ENCODE peak calls at places on chromosomes 3 and 15, in eight cellular contexts. One of them, this sample, is unnamed.

GRCh38 chr15:97652700-97653167 is 307.8 kb upstream of the ARRDC4 start:
- DNase-seq in uterus: no peak
- DNase-seq in caudate nucleus: no peak
- DNase-seq in brain microvascular endothelial cell: no peak
- DNase-seq in mammary epithelial cell: peak
- DNase-seq in GM12878: no peak
- DNase-seq in suprapubic skin: no peak
- DNase-seq in GM23338: peak
- DNase-seq in this sample: no peak

GRCh38 chr3:111253733-111254132 is 182.1 kb downstream of the NECTIN3 start:
- DNase-seq in suprapubic skin: no peak
- DNase-seq in mammary epithelial cell: no peak
- DNase-seq in GM23338: no peak
- DNase-seq in GM12878: no peak
- DNase-seq in caudate nucleus: no peak
- DNase-seq in brain microvascular endothelial cell: no peak
- DNase-seq in uterus: no peak
- DNase-seq in this sample: no peak

GRCh38 chr15:41483519-41483918 is 10.2 kb upstream of the ITPKA start:
- DNase-seq in suprapubic skin: no peak
- DNase-seq in mammary epithelial cell: no peak
- DNase-seq in GM12878: no peak
- DNase-seq in caudate nucleus: no peak
- DNase-seq in uterus: no peak
- DNase-seq in GM23338: no peak
- DNase-seq in brain microvascular endothelial cell: no peak
- DNase-seq in this sample: no peak

GRCh38 chr3:95341314-95341713 is 1278.5 kb downstream of the NSUN3 start:
- DNase-seq in uterus: no peak
- DNase-seq in mammary epithelial cell: no peak
- DNase-seq in suprapubic skin: no peak
- DNase-seq in GM23338: no peak
- DNase-seq in brain microvascular endothelial cell: no peak
- DNase-seq in caudate nucleus: no peak
- DNase-seq in GM12878: no peak
- DNase-seq in this sample: no peak

GRCh38 chr3:150495563-150496168 is 50.6 kb downstream of the SERP1 start:
- DNase-seq in caudate nucleus: no peak
- DNase-seq in suprapubic skin: no peak
- DNase-seq in GM23338: peak
- DNase-seq in brain microvascular endothelial cell: peak
- DNase-seq in GM12878: no peak
- DNase-seq in mammary epithelial cell: peak
- DNase-seq in uterus: no peak
- DNase-seq in this sample: peak

GRCh38 chr3:156553705-156554356 is 1.1 kb downstream of the SSR3 start:
- DNase-seq in brain microvascular endothelial cell: peak
- DNase-seq in GM23338: peak
- DNase-seq in uterus: no peak
- DNase-seq in mammary epithelial cell: peak
- DNase-seq in GM12878: no peak
- DNase-seq in caudate nucleus: no peak
- DNase-seq in suprapubic skin: no peak
- DNase-seq in this sample: peak

GRCh38 chr15:71443538-71443937 is 328.3 kb downstream of the THSD4 start:
- DNase-seq in brain microvascular endothelial cell: peak
- DNase-seq in suprapubic skin: no peak
- DNase-seq in mammary epithelial cell: no peak
- DNase-seq in GM23338: peak
- DNase-seq in caudate nucleus: no peak
- DNase-seq in uterus: peak
- DNase-seq in GM12878: no peak
- DNase-seq in this sample: peak

GRCh38 chr3:65030847-65031463 is 343.2 kb upstream of the ADAMTS9 start:
- DNase-seq in caudate nucleus: no peak
- DNase-seq in mammary epithelial cell: peak
- DNase-seq in brain microvascular endothelial cell: peak
- DNase-seq in suprapubic skin: no peak
- DNase-seq in GM12878: no peak
- DNase-seq in GM23338: no peak
- DNase-seq in uterus: no peak
- DNase-seq in this sample: no peak

GRCh38 chr3:197590313-197590962 is 34.7 kb upstream of the BDH1 start:
- DNase-seq in caudate nucleus: no peak
- DNase-seq in GM12878: no peak
- DNase-seq in mammary epithelial cell: no peak
- DNase-seq in GM23338: no peak
- DNase-seq in suprapubic skin: no peak
- DNase-seq in uterus: no peak
- DNase-seq in brain microvascular endothelial cell: no peak
- DNase-seq in this sample: no peak

GRCh38 chr15:92803852-92804609 is 96.1 kb upstream of the CHD2 start:
- DNase-seq in mammary epithelial cell: peak
- DNase-seq in GM23338: no peak
- DNase-seq in uterus: peak
- DNase-seq in suprapubic skin: peak
- DNase-seq in GM12878: peak
- DNase-seq in caudate nucleus: no peak
- DNase-seq in brain microvascular endothelial cell: peak
- DNase-seq in this sample: no peak

GRCh38 chr3:195195321-195196209 is 75.4 kb downstream of the XXYLT1 start:
- DNase-seq in caudate nucleus: no peak
- DNase-seq in mammary epithelial cell: no peak
- DNase-seq in GM12878: no peak
- DNase-seq in brain microvascular endothelial cell: no peak
- DNase-seq in suprapubic skin: no peak
- DNase-seq in GM23338: peak
- DNase-seq in uterus: no peak
- DNase-seq in this sample: no peak
- H3K27ac ChIP-seq in caudate nucleus: peak
- H3K27ac ChIP-seq in mammary epithelial cell: no peak
- H3K27ac ChIP-seq in GM12878: no peak
- H3K27ac ChIP-seq in brain microvascular endothelial cell: peak
- H3K27ac ChIP-seq in suprapubic skin: no peak
- H3K27ac ChIP-seq in GM23338: no peak
- H3K27ac ChIP-seq in uterus: peak
- H3K27ac ChIP-seq in this sample: no peak

GRCh38 chr15:89111352-89111751 is 23.1 kb downstream of the ABHD2 start:
- DNase-seq in brain microvascular endothelial cell: no peak
- DNase-seq in caudate nucleus: no peak
- DNase-seq in mammary epithelial cell: no peak
- DNase-seq in GM23338: no peak
- DNase-seq in GM12878: no peak
- DNase-seq in suprapubic skin: no peak
- DNase-seq in uterus: no peak
- DNase-seq in this sample: no peak
- H3K27ac ChIP-seq in brain microvascular endothelial cell: no peak
- H3K27ac ChIP-seq in caudate nucleus: peak
- H3K27ac ChIP-seq in mammary epithelial cell: no peak
- H3K27ac ChIP-seq in GM23338: no peak
- H3K27ac ChIP-seq in GM12878: no peak
- H3K27ac ChIP-seq in suprapubic skin: peak
- H3K27ac ChIP-seq in uterus: no peak
- H3K27ac ChIP-seq in this sample: no peak

GRCh38 chr3:48468329-48468731 is 21.8 kb downstream of the ATRIP start:
- DNase-seq in mammary epithelial cell: no peak
- DNase-seq in brain microvascular endothelial cell: no peak
- DNase-seq in suprapubic skin: no peak
- DNase-seq in caudate nucleus: no peak
- DNase-seq in GM12878: no peak
- DNase-seq in uterus: no peak
- DNase-seq in GM23338: no peak
- DNase-seq in this sample: peak
- H3K27ac ChIP-seq in mammary epithelial cell: no peak
- H3K27ac ChIP-seq in brain microvascular endothelial cell: no peak
- H3K27ac ChIP-seq in suprapubic skin: peak
- H3K27ac ChIP-seq in caudate nucleus: peak
- H3K27ac ChIP-seq in GM12878: peak
- H3K27ac ChIP-seq in uterus: peak
- H3K27ac ChIP-seq in GM23338: peak
- H3K27ac ChIP-seq in this sample: peak

GRCh38 chr3:167095976-167096375 is 284.1 kb downstream of the ZBBX start:
- DNase-seq in mammary epithelial cell: no peak
- DNase-seq in GM23338: no peak
- DNase-seq in GM12878: no peak
- DNase-seq in uterus: no peak
- DNase-seq in suprapubic skin: no peak
- DNase-seq in caudate nucleus: no peak
- DNase-seq in brain microvascular endothelial cell: no peak
- DNase-seq in this sample: no peak

GRCh38 chr3:167094632-167095031 is 285.5 kb downstream of the ZBBX start:
- DNase-seq in brain microvascular endothelial cell: no peak
- DNase-seq in mammary epithelial cell: no peak
- DNase-seq in GM23338: no peak
- DNase-seq in GM12878: no peak
- DNase-seq in suprapubic skin: no peak
- DNase-seq in uterus: no peak
- DNase-seq in caudate nucleus: no peak
- DNase-seq in this sample: no peak

DNA sequence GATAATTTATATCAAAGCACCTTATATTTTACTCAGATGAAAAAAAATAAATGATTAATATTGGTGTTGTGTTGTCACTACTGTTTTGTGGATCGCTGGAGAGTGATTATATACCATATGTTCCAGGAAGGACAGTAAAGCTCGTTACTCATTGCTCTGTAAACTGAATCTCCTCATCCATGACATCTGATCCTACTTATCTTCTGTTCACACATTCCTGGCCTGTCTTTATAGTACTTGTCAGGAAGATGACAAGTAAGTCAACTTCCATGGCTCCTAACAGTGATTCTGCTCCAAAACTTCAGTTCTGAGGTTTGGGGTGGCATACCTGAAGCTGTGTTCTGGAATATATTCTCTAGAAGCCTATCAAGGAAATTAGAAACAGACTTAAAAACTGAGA is 288.9 kb downstream of the ZBBX start:
- DNase-seq in uterus: no peak
- DNase-seq in caudate nucleus: no peak
- DNase-seq in brain microvascular endothelial cell: no peak
- DNase-seq in GM12878: no peak
- DNase-seq in mammary epithelial cell: no peak
- DNase-seq in suprapubic skin: no peak
- DNase-seq in GM23338: no peak
- DNase-seq in this sample: no peak
- H3K27ac ChIP-seq in uterus: no peak
- H3K27ac ChIP-seq in caudate nucleus: no peak
- H3K27ac ChIP-seq in brain microvascular endothelial cell: no peak
- H3K27ac ChIP-seq in GM12878: no peak
- H3K27ac ChIP-seq in mammary epithelial cell: no peak
- H3K27ac ChIP-seq in suprapubic skin: no peak
- H3K27ac ChIP-seq in GM23338: no peak
- H3K27ac ChIP-seq in this sample: no peak

GRCh38 chr15:60392986-60393811 is 4.6 kb downstream of the ANXA2 start:
- DNase-seq in GM23338: no peak
- DNase-seq in uterus: peak
- DNase-seq in brain microvascular endothelial cell: peak
- DNase-seq in mammary epithelial cell: peak
- DNase-seq in GM12878: no peak
- DNase-seq in caudate nucleus: no peak
- DNase-seq in suprapubic skin: peak
- DNase-seq in this sample: no peak

GRCh38 chr15:60390931-60391501 is 6.8 kb downstream of the ANXA2 start:
- DNase-seq in mammary epithelial cell: peak
- DNase-seq in brain microvascular endothelial cell: peak
- DNase-seq in GM23338: peak
- DNase-seq in caudate nucleus: no peak
- DNase-seq in suprapubic skin: peak
- DNase-seq in uterus: no peak
- DNase-seq in GM12878: no peak
- DNase-seq in this sample: no peak

GRCh38 chr15:60390231-60390630 is 7.6 kb downstream of the ANXA2 start:
- DNase-seq in uterus: no peak
- DNase-seq in caudate nucleus: no peak
- DNase-seq in suprapubic skin: no peak
- DNase-seq in brain microvascular endothelial cell: no peak
- DNase-seq in mammary epithelial cell: no peak
- DNase-seq in GM23338: no peak
- DNase-seq in GM12878: no peak
- DNase-seq in this sample: no peak

GRCh38 chr15:60392601-60392985 is 5.2 kb downstream of the ANXA2 start:
- DNase-seq in brain microvascular endothelial cell: peak
- DNase-seq in mammary epithelial cell: peak
- DNase-seq in GM12878: no peak
- DNase-seq in GM23338: peak
- DNase-seq in suprapubic skin: no peak
- DNase-seq in caudate nucleus: no peak
- DNase-seq in uterus: no peak
- DNase-seq in this sample: no peak

GRCh38 chr15:60391722-60392340 is 6.0 kb downstream of the ANXA2 start:
- DNase-seq in GM23338: no peak
- DNase-seq in mammary epithelial cell: peak
- DNase-seq in uterus: no peak
- DNase-seq in GM12878: no peak
- DNase-seq in brain microvascular endothelial cell: no peak
- DNase-seq in suprapubic skin: no peak
- DNase-seq in caudate nucleus: no peak
- DNase-seq in this sample: no peak
- H3K27ac ChIP-seq in GM23338: no peak
- H3K27ac ChIP-seq in mammary epithelial cell: peak
- H3K27ac ChIP-seq in uterus: peak
- H3K27ac ChIP-seq in GM12878: no peak
- H3K27ac ChIP-seq in brain microvascular endothelial cell: peak
- H3K27ac ChIP-seq in suprapubic skin: peak
- H3K27ac ChIP-seq in caudate nucleus: peak
- H3K27ac ChIP-seq in this sample: no peak